ENCODE peak calls at places on chromosomes 5 and 9, in four cellular contexts. I, U, J and G are unnamed samples.

GRCh38 chr5:151205411-151205810 is 18.5 kb downstream of the CCDC69 start:
- DNase-seq in I (no peak), U (no peak), J (no peak), G (no peak)

GRCh38 chr9:128203842-128204551 is 818 bp downstream of the DNM1 start:
- DNase-seq in I (peak), U (no peak), J (peak), G (peak)

GRCh38 chr5:180201051-180201987 is 7.7 kb downstream of the RASGEF1C start:
- DNase-seq in I (no peak), U (peak), J (peak), G (peak)

GRCh38 chr9:82325907-82326306 is 337.3 kb downstream of the SPATA31D1 start:
- DNase-seq in I (no peak), U (no peak), J (no peak), G (no peak)

GRCh38 chr5:172920447-172920849 is 38.8 kb upstream of the RPL26L1 start:
- DNase-seq in I (peak), U (no peak), J (peak), G (peak)

GRCh38 chr9:75168270-75169185 is 80.2 kb downstream of the OSTF1 start:
- DNase-seq in I (no peak), U (no peak), J (no peak), G (no peak)

GRCh38 chr9:77764894-77765780 is 117.0 kb upstream of the GNA14 start:
- DNase-seq in I (peak), U (no peak), J (peak), G (peak)

GRCh38 chr5:73337586-73337985 is 111.0 kb downstream of the FOXD1 start:
- DNase-seq in I (no peak), U (no peak), J (no peak), G (no peak)

GRCh38 chr5:136001531-136001930 is 27.3 kb upstream of the TGFBI start:
- DNase-seq in I (peak), U (no peak), J (peak), G (peak)

GRCh38 chr9:24616858-24617257 is 71.2 kb upstream of the IZUMO3 start:
- DNase-seq in I (no peak), U (no peak), J (peak), G (no peak)

GRCh38 chr9:72585737-72586136 is 64.3 kb downstream of the TMC1 start:
- DNase-seq in I (no peak), U (no peak), J (peak), G (peak)

GRCh38 chr9:124485936-124486335 is 21.3 kb downstream of the NR5A1 start:
- DNase-seq in I (no peak), U (no peak), J (no peak), G (no peak)

GRCh38 chr5:89003563-89004036 is 120.6 kb upstream of the MEF2C start:
- DNase-seq in I (no peak), U (peak), J (no peak), G (no peak)

GRCh38 chr9:126033956-126034355 is 286.8 kb downstream of the PBX3 start:
- DNase-seq in I (no peak), U (peak), J (no peak), G (no peak)

GRCh38 chr5:56142620-56143431 is 90.3 kb downstream of the ANKRD55 start:
- DNase-seq in I (no peak), U (no peak), J (no peak), G (no peak)

GRCh38 chr9:120402741-120403542 is 177.0 kb downstream of the CDK5RAP2 start:
- DNase-seq in I (peak), U (peak), J (peak), G (peak)

GRCh38 chr5:180644129-180644824 is 5.1 kb downstream of the FLT4 start:
- DNase-seq in I (no peak), U (no peak), J (no peak), G (no peak)

GRCh38 chr9:68755752-68756151 is 50.7 kb downstream of the PIP5K1B start:
- DNase-seq in I (no peak), U (no peak), J (no peak), G (no peak)

GRCh38 chr9:101792475-101792874 is 54.0 kb upstream of the GRIN3A start:
- DNase-seq in I (no peak), U (no peak), J (no peak), G (no peak)
- H3K4me3 ChIP-seq in I (no peak), U (no peak), J (no peak), G (no peak)

DNA sequence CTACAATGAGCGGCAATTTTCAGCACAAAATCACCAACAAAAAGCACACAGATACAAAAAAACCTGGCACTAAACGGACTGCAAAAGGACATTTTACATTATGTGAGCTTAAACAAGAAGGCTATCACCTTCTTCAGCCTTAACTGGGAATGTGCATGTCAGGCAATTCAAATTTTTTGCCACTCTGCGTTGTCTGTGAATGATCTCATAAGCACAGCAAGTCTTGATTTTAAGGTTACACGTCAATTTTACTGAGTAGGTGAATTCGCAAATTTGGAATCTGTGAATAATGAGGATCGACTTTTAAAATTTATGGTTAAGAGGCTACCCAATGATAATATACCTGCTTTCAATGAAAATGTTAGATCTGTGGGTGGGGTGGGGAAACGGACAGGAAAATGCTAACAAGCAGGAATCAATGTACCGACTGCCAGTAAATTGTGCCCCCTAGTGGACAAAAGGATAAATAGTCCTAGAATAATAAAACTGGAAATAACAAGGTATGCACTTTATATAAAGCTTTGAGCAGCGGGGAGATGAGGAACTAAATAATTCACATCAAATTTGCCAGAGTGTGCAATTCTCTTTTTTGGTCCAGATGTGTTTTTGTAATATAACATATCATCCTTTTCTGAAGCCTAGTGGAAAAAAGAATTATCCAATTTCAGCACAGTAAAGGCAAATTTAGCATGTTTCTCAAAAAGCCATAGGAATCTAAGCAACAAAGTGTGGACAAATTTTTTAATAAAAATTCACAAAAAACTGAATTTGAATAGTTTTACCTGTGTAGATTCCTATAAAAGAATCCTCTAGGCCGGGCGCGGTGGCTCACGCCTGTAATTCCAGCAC is 20.5 kb downstream of the EQTN start:
- DNase-seq in I (peak), U (no peak), J (peak), G (peak)
- H3K4me3 ChIP-seq in I (no peak), U (no peak), J (peak), G (peak)

DNA sequence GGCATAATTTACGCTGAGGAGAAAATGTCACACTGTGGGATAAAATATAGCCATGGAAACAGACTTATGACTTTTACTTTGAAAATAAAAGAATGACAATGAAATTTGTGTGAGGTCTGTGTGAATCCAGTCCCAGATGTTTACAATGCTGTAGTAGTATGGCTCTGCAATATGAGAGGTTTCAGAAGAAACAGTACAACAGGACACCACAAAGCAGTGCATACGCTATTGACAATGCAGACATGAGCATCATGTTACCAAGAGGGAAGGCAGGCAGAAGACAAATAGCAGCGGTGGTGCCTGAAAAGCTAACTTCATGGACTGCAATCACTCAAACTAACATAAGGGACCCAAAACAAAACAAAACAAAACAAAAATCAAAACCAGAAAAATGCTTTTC is 1.8 kb downstream of the FGF10 start:
- DNase-seq in I (no peak), U (no peak), J (no peak), G (no peak)
- H3K4me3 ChIP-seq in I (no peak), U (no peak), J (no peak), G (no peak)

GRCh38 chr9:70411141-70411929 is 3.1 kb downstream of the KLF9 start:
- DNase-seq in I (peak), U (peak), J (peak), G (peak)

GRCh38 chr9:70409280-70409679 is 5.2 kb downstream of the KLF9 start:
- DNase-seq in I (no peak), U (no peak), J (peak), G (peak)

GRCh38 chr9:70410368-70410767 is 4.1 kb downstream of the KLF9 start:
- DNase-seq in I (peak), U (no peak), J (peak), G (peak)

GRCh38 chr9:70408393-70409040 is 5.9 kb downstream of the KLF9 start:
- DNase-seq in I (no peak), U (no peak), J (peak), G (peak)

GRCh38 chr9:70409800-70410199 is 4.7 kb downstream of the KLF9 start:
- DNase-seq in I (no peak), U (no peak), J (peak), G (peak)
- H3K4me3 ChIP-seq in I (peak), U (peak), J (peak), G (peak)

GRCh38 chr5:39197556-39197955 is 21.8 kb downstream of the FYB1 start:
- DNase-seq in I (no peak), U (no peak), J (no peak), G (no peak)

GRCh38 chr5:39200081-39200480 is 19.3 kb downstream of the FYB1 start:
- DNase-seq in I (no peak), U (no peak), J (no peak), G (no peak)

GRCh38 chr5:39195198-39195826 is 24.1 kb downstream of the FYB1 start:
- DNase-seq in I (no peak), U (no peak), J (no peak), G (no peak)

GRCh38 chr5:39199335-39199734 is 20.0 kb downstream of the FYB1 start:
- DNase-seq in I (no peak), U (no peak), J (no peak), G (peak)

DNA sequence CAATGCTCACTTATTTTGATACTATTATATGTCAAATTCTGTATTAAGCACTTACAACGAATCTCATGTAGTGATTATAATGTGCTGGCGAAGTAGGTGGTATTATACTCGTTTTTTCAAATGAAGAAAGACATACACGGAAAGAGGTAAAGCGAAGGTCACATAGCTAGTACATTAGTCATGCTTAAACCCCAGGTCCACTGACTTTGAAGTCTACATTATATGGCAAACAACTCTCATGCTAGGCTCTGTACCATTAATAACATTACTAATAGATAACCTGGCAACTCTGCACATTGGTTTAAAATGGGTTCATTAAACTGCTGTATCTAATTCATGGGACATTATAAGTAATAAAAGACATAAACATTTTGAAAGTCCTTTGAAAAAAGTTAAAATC is 21.3 kb downstream of the FYB1 start:
- DNase-seq in I (peak), U (no peak), J (no peak), G (no peak)
- H3K4me3 ChIP-seq in I (no peak), U (peak), J (no peak), G (no peak)

GRCh38 chr9:113886003-113886324 is 9.9 kb downstream of the ZNF618 start:
- DNase-seq in I (peak), U (no peak), J (peak), G (no peak)
- H3K4me3 ChIP-seq in I (no peak), U (peak), J (peak), G (peak)

GRCh38 chr5:139566611-139567010 is 5.5 kb downstream of the UBE2D2 start:
- DNase-seq in I (no peak), U (no peak), J (peak), G (peak)

GRCh38 chr5:139561655-139562451 is 714 bp downstream of the UBE2D2 start:
- DNase-seq in I (peak), U (peak), J (peak), G (peak)

GRCh38 chr5:139569276-139569955 is 8.3 kb downstream of the UBE2D2 start:
- DNase-seq in I (no peak), U (peak), J (no peak), G (no peak)

GRCh38 chr5:139562847-139563246 is 1.7 kb downstream of the UBE2D2 start:
- DNase-seq in I (no peak), U (peak), J (no peak), G (no peak)

DNA sequence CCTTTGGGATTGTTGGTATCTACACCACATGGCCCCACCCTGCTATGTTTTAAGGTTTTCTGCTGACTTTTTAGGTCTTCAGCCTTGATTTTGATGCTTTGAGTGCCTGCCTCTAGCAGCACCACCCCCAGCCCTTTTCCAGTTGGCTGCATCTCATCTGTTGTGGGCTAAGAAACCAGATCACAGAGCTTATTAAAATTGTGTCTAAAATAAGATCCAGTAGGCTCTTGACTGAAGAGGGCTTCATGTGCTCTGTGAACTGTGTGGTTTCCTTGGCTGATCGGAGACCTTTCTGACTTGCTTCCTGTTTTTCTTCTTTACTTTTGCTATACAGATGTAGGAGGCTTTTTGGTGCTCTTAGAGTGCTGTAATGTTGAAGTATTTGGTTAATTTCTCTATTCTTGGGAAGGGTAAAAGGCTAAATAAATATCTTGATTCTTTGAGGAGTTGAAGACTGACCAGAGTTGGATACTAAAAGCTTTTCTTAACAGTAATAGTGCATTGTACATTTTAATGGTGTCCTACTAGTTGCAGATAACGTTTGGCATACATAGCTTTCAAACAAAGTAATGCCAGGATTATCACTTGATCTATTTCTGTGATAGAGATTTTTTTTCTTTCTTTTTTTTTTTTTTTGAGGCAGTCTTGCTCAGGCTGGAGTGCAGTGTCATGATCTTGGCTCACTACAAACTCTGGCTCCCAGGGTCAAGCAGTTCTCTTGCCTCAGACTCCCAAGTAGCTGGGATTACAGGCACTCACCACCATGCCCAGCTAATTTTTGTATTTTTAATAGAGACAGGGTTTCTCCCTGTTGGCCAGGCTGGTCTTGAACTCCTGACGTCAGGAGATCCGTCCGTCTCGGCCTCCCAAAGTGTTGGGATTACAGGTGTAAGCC is 4.5 kb downstream of the UBE2D2 start:
- DNase-seq in I (peak), U (peak), J (peak), G (peak)
- H3K4me3 ChIP-seq in I (no peak), U (peak), J (no peak), G (no peak)

DNA sequence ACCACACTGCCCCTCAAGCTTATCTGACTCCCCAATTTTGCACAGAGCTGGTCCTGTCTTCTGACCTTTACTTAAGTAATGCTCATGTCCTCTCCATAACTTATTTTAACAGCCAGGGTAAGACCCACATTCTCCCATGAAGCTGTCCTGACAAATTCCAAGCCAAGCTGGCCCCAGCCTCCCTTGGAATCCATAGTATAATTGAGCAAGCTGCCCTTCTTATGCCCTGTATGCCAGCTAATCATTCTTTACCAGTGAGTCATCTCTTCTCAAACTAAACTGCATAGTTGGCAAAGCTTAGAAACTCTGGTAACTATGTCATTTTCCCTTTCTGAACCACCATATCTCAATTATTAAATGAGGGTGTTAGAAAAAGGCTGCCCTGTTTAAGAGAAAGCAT is 92.4 kb downstream of the NFIB start:
- DNase-seq in I (peak), U (no peak), J (peak), G (peak)
- H3K4me3 ChIP-seq in I (no peak), U (no peak), J (no peak), G (no peak)